ENCODE peak calls at places on chromosomes 12 and 14, in five cellular contexts. I is GM13976, M is iPS DF 19.7, Q is EH, N is heart left ventricle. C is an unnamed sample.

GRCh38 chr12:48185181-48185919 is 1.9 kb downstream of the CCDC184 start:
- DNase-seq in N (no peak), M (no peak), I (peak; percentile 32), Q (no peak), C (no peak)

GRCh38 chr12:91319071-91319760 is 136.6 kb upstream of the DCN start:
- DNase-seq in Q (no peak), M (no peak), N (no peak), I (no peak), C (no peak)

GRCh38 chr12:78088391-78088832 is 257.7 kb downstream of the NAV3 start:
- DNase-seq in I (no peak), M (no peak), N (no peak), Q (peak; percentile 27), C (no peak)

GRCh38 chr12:49365542-49365941 is 1.7 kb upstream of the SPATS2 start:
- DNase-seq in Q (peak; percentile 44), N (no peak), I (no peak), M (no peak), C (no peak)

GRCh38 chr12:1837541-1838206 is 17.3 kb downstream of the LRTM2 start:
- DNase-seq in I (peak; percentile 28), Q (peak; percentile 69), M (no peak), N (peak; percentile 36), C (no peak)

GRCh38 chr12:31471061-31471460 is 119.9 kb downstream of the DENND5B start:
- DNase-seq in M (no peak), N (no peak), Q (no peak), I (no peak), C (no peak)

GRCh38 chr12:121789233-121789781 is 4.2 kb downstream of the RHOF start:
- DNase-seq in I (no peak), M (no peak), N (peak; percentile 68), Q (no peak), C (no peak)

GRCh38 chr12:49414364-49414763 is 47.1 kb downstream of the SPATS2 start:
- DNase-seq in N (no peak), M (no peak), Q (no peak), I (no peak), C (no peak)

GRCh38 chr12:64419696-64420095 is 15.5 kb downstream of the XPOT start:
- DNase-seq in I (no peak), M (no peak), Q (no peak), N (no peak), C (no peak)

GRCh38 chr14:81176224-81176623 is 44.5 kb downstream of the GTF2A1 start:
- DNase-seq in Q (no peak), N (no peak), M (no peak), I (no peak), C (no peak)

GRCh38 chr12:85016423-85016822 is 19.7 kb downstream of the TSPAN19 start:
- DNase-seq in M (no peak), I (no peak), N (no peak), Q (peak; percentile 72), C (no peak)

GRCh38 chr12:128644664-128645296 is 179.0 kb downstream of the SLC15A4 start:
- DNase-seq in M (peak; percentile 33), N (no peak), Q (no peak), I (peak; percentile 71), C (no peak)

GRCh38 chr12:16788888-16789790 is 183.2 kb upstream of the LMO3 start:
- DNase-seq in M (no peak), N (no peak), I (no peak), Q (no peak), C (no peak)

GRCh38 chr14:55411426-55412389 is at the start of gene ATG14:
- DNase-seq in Q (peak; percentile 85), I (peak; percentile 95), N (peak; percentile 89), M (peak; percentile 50), C (peak; percentile 72)

GRCh38 chr12:105444050-105444808 is 113.7 kb downstream of the C12orf75 start:
- DNase-seq in M (no peak), Q (peak; percentile 44), N (no peak), I (no peak), C (no peak)

GRCh38 chr12:58819945-58820344 is 100.4 kb downstream of the LRIG3 start:
- DNase-seq in Q (no peak), I (no peak), N (no peak), M (no peak), C (no peak)

GRCh38 chr12:114288071-114288470 is 117.9 kb downstream of the TBX5 start:
- DNase-seq in N (no peak), Q (peak; percentile 17), I (no peak), M (no peak), C (no peak)

C was measured in T-helper 2 cell treated with Interferon-gamma antibody and Interleukin-4, amounts not matched to agents 5 μg/mL and 100 μg/mL, for 36 hours.